ENCODE peak calls at places on chromosomes 3 and 15, in six cellular contexts. W, Q, N, I, V and A are unnamed samples.
A peak's percentile ranks its signal among the peaks of the same experiment; 100 is the strongest.

GRCh38 chr3:101635954-101636798 is 40.8 kb downstream of the ZBTB11 start:
- DNase-seq in W (peak; percentile 31), N (peak; percentile 9), Q (no peak), V (peak; percentile 42), I (peak; percentile 57), A (peak; percentile 57)

GRCh38 chr3:107943350-107943749 is 147.5 kb downstream of the CD47 start:
- DNase-seq in N (no peak), W (no peak), I (no peak), Q (no peak), V (no peak), A (no peak)

GRCh38 chr3:86563358-86563970 is 427.5 kb downstream of the VGLL3 start:
- DNase-seq in W (peak; percentile 48), N (peak; percentile 31), V (no peak), Q (no peak), I (no peak), A (peak; percentile 71)

GRCh38 chr15:68421798-68422402 is 10.1 kb downstream of the ITGA11 start:
- DNase-seq in Q (no peak), V (no peak), N (no peak), W (no peak), I (no peak), A (no peak)

GRCh38 chr3:34942256-34942655 is 697.1 kb upstream of the ARPP21 start:
- DNase-seq in I (no peak), W (no peak), N (no peak), Q (no peak), V (no peak), A (no peak)

GRCh38 chr3:12991861-12992281 is 81.4 kb downstream of the IQSEC1 start:
- DNase-seq in N (no peak), I (no peak), W (no peak), Q (no peak), V (peak; percentile 81), A (no peak)

GRCh38 chr3:105365171-105365535 is 1.6 kb upstream of the ALCAM start:
- DNase-seq in N (no peak), Q (no peak), I (no peak), W (no peak), V (peak; percentile 55), A (no peak)

GRCh38 chr3:155701882-155702465 is 42.9 kb downstream of the PLCH1 start:
- DNase-seq in N (peak; percentile 80), V (no peak), W (peak; percentile 75), I (peak; percentile 37), Q (no peak), A (peak; percentile 71)

GRCh38 chr15:58348095-58348812 is 83.5 kb upstream of the LIPC start:
- DNase-seq in V (no peak), I (no peak), Q (no peak), W (peak; percentile 62), N (peak; percentile 46), A (peak; percentile 76)

GRCh38 chr3:29454326-29454725 is 173.5 kb downstream of the RBMS3 start:
- DNase-seq in N (peak; percentile 28), V (no peak), W (no peak), I (no peak), Q (no peak), A (no peak)

GRCh38 chr3:64686446-64686908 is 1.3 kb downstream of the ADAMTS9 start:
- DNase-seq in I (no peak), V (peak; percentile 31), N (no peak), Q (no peak), W (no peak), A (no peak)

GRCh38 chr3:117547956-117548550 is 838.5 kb downstream of the TUSC7 start:
- DNase-seq in Q (no peak), N (no peak), W (no peak), V (no peak), I (no peak), A (no peak)

GRCh38 chr3:49030331-49030730 is 1.1 kb upstream of the IMPDH2 start:
- DNase-seq in N (no peak), V (no peak), I (no peak), Q (no peak), W (no peak), A (no peak)

GRCh38 chr15:65936317-65936716 is 67.0 kb downstream of the RAB11A start:
- DNase-seq in N (no peak), V (no peak), W (peak; percentile 85), I (no peak), Q (no peak), A (peak; percentile 95)

GRCh38 chr3:124520970-124521369 is 209.3 kb upstream of the UMPS start:
- DNase-seq in N (peak; percentile 98), W (no peak), V (peak; percentile 21), I (no peak), Q (no peak), A (peak; percentile 90)

GRCh38 chr3:45870099-45870498 is 16.2 kb upstream of the CCR9 start:
- DNase-seq in N (no peak), V (no peak), I (peak; percentile 91), W (no peak), Q (no peak), A (no peak)

GRCh38 chr3:146536681-146537080 is 7.7 kb downstream of the PLSCR1 start:
- DNase-seq in Q (no peak), I (no peak), W (peak; percentile 11), V (no peak), N (no peak), A (no peak)

GRCh38 chr3:30342319-30343060 is 263.9 kb upstream of the TGFBR2 start:
- DNase-seq in I (no peak), V (peak; percentile 57), N (no peak), W (no peak), Q (peak; percentile 47), A (peak; percentile 38)

GRCh38 chr3:170572665-170573253 is 13.1 kb downstream of the SLC7A14 start:
- DNase-seq in I (no peak), W (no peak), V (no peak), Q (no peak), N (no peak), A (peak; percentile 24)

GRCh38 chr15:55231455-55231854 is 34.7 kb upstream of the RSL24D1 start:
- DNase-seq in I (no peak), V (no peak), Q (no peak), W (no peak), N (no peak), A (no peak)

GRCh38 chr3:6805236-6805635 is 55.7 kb upstream of the GRM7 start:
- DNase-seq in N (no peak), V (no peak), W (no peak), Q (no peak), I (no peak), A (no peak)

GRCh38 chr3:158105710-158106438 is at the start of gene SHOX2:
- DNase-seq in N (peak; percentile 69), Q (no peak), V (peak; percentile 25), I (no peak), W (peak; percentile 30), A (peak; percentile 73)

GRCh38 chr3:141644931-141645330 is 93.2 kb upstream of the RNF7 start:
- DNase-seq in Q (peak; percentile 43), N (peak; percentile 8), I (peak; percentile 45), V (peak; percentile 65), W (peak; percentile 26), A (peak; percentile 38)

GRCh38 chr15:76337047-76337738 is 620 bp downstream of the ISL2 start:
- DNase-seq in I (no peak), V (no peak), Q (no peak), N (no peak), W (no peak), A (no peak)